ENCODE peak calls at places on chromosomes 13 and 19, in eight cellular contexts. H, R, T, S, L, C, F and G are unnamed samples.

GRCh38 chr13:44014501-44014900 is 134.8 kb downstream of the LACC1 start:
- DNase-seq in C (no peak), H (no peak), T (no peak), R (no peak), L (no peak), S (no peak), F (no peak), G (no peak)

GRCh38 chr19:391726-392374 is 17.1 kb downstream of the C2CD4C start:
- DNase-seq in C (no peak), F (no peak), R (no peak), T (no peak), S (no peak), H (no peak), L (no peak), G (no peak)

GRCh38 chr19:42251572-42251990 is 3.3 kb downstream of the ERF start:
- DNase-seq in L (no peak), F (no peak), H (no peak), R (no peak), S (no peak), C (no peak), T (no peak), G (no peak)

GRCh38 chr19:1630811-1631210 is 21.6 kb downstream of the TCF3 start:
- DNase-seq in H (no peak), S (no peak), L (no peak), F (no peak), C (no peak), T (no peak), R (no peak), G (no peak)

GRCh38 chr19:51131780-51132680 is 7.3 kb downstream of the SIGLEC9 start:
- DNase-seq in C (peak; percentile 79), F (no peak), L (no peak), R (peak; percentile 43), H (peak; percentile 42), T (peak; percentile 74), S (no peak), G (no peak)

GRCh38 chr13:106859505-106859904 is 291.6 kb upstream of the ARGLU1 start:
- DNase-seq in H (no peak), C (no peak), T (no peak), F (no peak), L (no peak), S (no peak), R (peak; percentile 20), G (no peak)

GRCh38 chr13:42110410-42111155 is 62.1 kb downstream of the DGKH start:
- DNase-seq in R (peak; percentile 60), L (no peak), C (peak; percentile 64), H (peak; percentile 54), F (peak; percentile 73), S (no peak), T (no peak), G (peak; percentile 34)

GRCh38 chr13:26895808-26896466 is 135.4 kb upstream of the GPR12 start:
- DNase-seq in L (no peak), C (no peak), T (no peak), R (no peak), S (no peak), H (no peak), F (no peak), G (no peak)

GRCh38 chr13:100584901-100585300 is 3.7 kb downstream of the GGACT start:
- DNase-seq in L (no peak), R (no peak), C (no peak), H (no peak), F (no peak), T (no peak), S (no peak), G (no peak)

GRCh38 chr13:27524981-27525975 is 74.9 kb upstream of the MTIF3 start:
- DNase-seq in H (no peak), C (no peak), F (no peak), R (no peak), L (no peak), T (no peak), S (no peak), G (no peak)

GRCh38 chr13:43270043-43270830 is 246.9 kb downstream of the DNAJC15 start:
- DNase-seq in L (no peak), H (no peak), S (no peak), C (no peak), R (no peak), F (no peak), T (no peak), G (no peak)

GRCh38 chr19:50921391-50922315 is 10.5 kb upstream of the KLK4 start:
- DNase-seq in H (no peak), L (no peak), T (no peak), F (no peak), C (no peak), R (peak; percentile 34), S (no peak), G (no peak)

GRCh38 chr19:46426506-46427162 is 2.1 kb downstream of the PNMA8C start:
- DNase-seq in H (peak; percentile 61), R (peak; percentile 97), L (peak; percentile 85), C (peak; percentile 56), F (no peak), S (no peak), T (peak; percentile 85), G (no peak)

GRCh38 chr19:4583961-4584669 is 24.6 kb upstream of the SEMA6B start:
- DNase-seq in R (peak; percentile 78), C (no peak), L (no peak), F (peak; percentile 46), H (no peak), S (no peak), T (no peak), G (peak; percentile 74)

GRCh38 chr13:27353166-27353583 is 71.2 kb upstream of the GTF3A start:
- DNase-seq in C (peak; percentile 36), L (no peak), R (no peak), T (no peak), F (no peak), S (no peak), H (peak; percentile 29), G (peak; percentile 69)

GRCh38 chr13:98997738-98998641 is 20.1 kb upstream of the DOCK9 start:
- DNase-seq in R (no peak), T (no peak), F (peak; percentile 92), H (no peak), C (no peak), L (no peak), S (no peak), G (peak; percentile 37)

GRCh38 chr13:75469087-75469486 is 12.9 kb downstream of the TBC1D4 start:
- DNase-seq in F (no peak), R (peak; percentile 14), T (no peak), H (no peak), L (no peak), S (no peak), C (no peak), G (no peak)
- H3K4me3 ChIP-seq in F (no peak overlapping the region), R (no peak overlapping the region), T (no peak overlapping the region), H (no peak overlapping the region), L (no peak overlapping the region), S (no peak overlapping the region), C (no peak overlapping the region), G (no peak overlapping the region)

GRCh38 chr13:96104516-96104915 is 14.6 kb downstream of the HS6ST3 start:
- DNase-seq in T (no peak), S (no peak), C (no peak), R (no peak), L (no peak), H (no peak), F (no peak), G (no peak)

DNA sequence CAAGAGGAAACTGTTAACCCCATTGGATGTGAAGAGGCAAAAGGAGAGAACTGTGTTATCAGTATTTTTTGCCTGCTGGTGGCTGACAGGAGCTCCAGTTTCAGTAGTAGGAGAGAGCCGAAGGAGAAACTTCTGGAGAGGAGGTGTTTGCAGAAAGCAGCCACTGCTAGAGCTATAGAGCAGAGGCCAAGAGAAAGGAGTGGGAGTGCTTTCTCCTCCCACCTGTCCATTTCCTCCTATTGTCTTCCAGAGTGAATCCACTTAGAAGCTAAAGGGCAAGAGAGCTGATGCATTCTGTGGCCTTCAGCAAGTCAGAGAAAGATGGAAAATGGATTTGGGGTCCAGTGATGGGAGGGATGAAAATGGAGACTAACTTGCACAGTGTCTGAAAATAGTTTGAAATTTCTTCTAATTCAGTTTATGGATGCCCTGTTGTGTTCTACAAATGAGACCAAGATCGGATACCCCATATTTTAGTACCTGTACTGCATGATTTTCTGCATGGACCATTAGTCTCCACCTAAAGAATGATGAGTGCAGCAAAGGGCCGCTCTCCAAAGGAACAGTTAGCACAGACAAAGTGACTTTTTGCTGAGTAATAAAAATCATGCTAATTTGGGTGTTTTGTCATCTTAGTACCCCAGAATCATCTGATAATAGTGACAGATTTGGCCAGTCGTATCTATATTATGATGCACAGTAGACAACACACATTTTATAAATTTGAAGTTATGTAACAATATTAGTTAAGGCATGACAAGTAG is 10.7 kb downstream of the HS6ST3 start:
- DNase-seq in S (no peak), F (no peak), C (no peak), T (no peak), H (no peak), R (no peak), L (no peak), G (no peak)
- H3K4me3 ChIP-seq in S (no peak overlapping the region), F (no peak overlapping the region), C (no peak overlapping the region), T (no peak overlapping the region), H (no peak overlapping the region), R (no peak overlapping the region), L (no peak overlapping the region), G (no peak overlapping the region)

GRCh38 chr19:27997069-27997468 is 1215.9 kb downstream of the UQCRFS1 start:
- DNase-seq in L (no peak), T (no peak), C (no peak), F (no peak), H (no peak), R (no peak), S (no peak), G (no peak)

DNA sequence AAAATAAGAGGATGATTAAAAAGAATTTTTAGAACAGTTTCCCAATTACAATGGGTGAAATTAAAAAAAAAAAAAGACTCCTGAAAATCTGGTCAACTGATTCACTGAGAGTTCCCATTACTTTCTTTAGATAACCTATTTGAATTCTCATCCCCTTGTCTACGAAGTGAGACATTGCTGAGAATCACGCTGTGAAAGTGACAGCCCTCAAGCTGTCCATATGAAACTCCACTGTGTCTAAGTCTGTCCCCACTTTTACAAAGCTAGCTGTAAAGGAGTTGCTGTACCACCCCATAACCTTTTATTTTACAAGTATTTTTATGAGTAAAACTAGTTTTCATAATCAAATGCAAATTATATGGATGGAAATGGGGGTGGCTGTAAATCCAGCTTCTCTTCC is 1219.3 kb downstream of the UQCRFS1 start:
- DNase-seq in L (no peak), R (no peak), T (no peak), C (no peak), H (no peak), S (no peak), F (no peak), G (no peak)
- H3K4me3 ChIP-seq in L (no peak overlapping the region), R (no peak overlapping the region), T (no peak overlapping the region), C (no peak overlapping the region), H (no peak overlapping the region), S (no peak overlapping the region), F (no peak overlapping the region), G (no peak overlapping the region)

DNA sequence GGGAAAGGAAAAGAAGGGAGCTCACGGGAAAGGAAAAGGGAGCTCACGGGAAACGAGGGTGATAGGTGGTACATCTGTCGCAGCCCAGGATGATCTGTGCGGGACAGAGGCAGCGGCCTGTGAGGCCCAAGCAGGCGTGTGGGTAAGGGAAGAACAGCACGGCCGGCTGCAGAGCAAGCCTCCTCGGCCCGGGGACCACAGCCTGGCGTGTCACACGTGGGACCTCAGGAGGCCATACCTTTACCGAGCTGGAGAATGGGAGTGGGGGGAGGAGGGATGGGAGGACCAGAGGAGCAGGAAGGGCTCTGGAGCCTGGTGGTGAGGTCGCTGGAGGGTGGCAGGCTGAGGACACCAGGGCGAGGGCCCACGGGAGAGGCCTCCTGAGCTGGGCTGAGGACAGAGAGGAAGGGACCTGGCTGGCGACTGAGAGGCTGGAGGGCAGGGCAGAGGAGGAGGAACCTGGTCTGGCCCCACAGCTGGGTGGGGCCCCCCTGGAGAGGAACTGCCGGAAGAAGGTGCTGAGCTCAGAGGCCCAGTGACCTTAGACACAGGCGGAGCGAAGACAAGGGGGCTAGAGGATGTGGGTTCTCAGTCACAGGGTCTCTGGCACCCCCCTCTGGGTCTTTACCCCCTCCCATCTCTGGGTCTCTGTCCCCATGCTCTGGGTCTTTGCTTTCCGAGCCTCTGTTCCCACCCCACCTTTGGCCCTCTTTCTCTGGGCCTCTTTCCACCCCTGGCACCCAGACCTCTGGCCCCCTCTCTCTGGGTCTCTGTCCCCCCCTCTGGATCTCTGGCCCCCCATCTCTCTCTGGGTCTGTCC is 2.9 kb upstream of the FTL start:
- DNase-seq in F (no peak), R (no peak), C (no peak), S (no peak), T (peak; percentile 63), H (no peak), L (no peak), G (peak; percentile 80)
- H3K4me3 ChIP-seq in F (no peak overlapping the region), R (no peak overlapping the region), C (no peak overlapping the region), S (no peak overlapping the region), T (no peak overlapping the region), H (no peak overlapping the region), L (no peak overlapping the region), G (peak overlapping the region; percentile 15)